ENCODE peak calls at places on chromosomes 7 and 10, in ten cellular contexts. K is lower lobe of right lung, W is heart right ventricle, V is psoas muscle, D is left ventricle myocardium inferior, T is fibroblast of lung, F is right lobe of liver, B is DND-41, P is left lung, L is IMR-90. O is an unnamed sample.

GRCh38 chr7:17786314-17786852 is 153.9 kb downstream of the SNX13 start:
- DNase-seq in K (no peak), W (no peak), V (no peak), D (no peak), T (no peak), F (no peak), B (no peak), P (no peak), L (no peak), O (no peak)

GRCh38 chr7:57412168-57412567 is 37.8 kb upstream of the ZNF716 start:
- DNase-seq in K (no peak), W (no peak), V (no peak), D (no peak), T (no peak), F (no peak), B (no peak), P (no peak), L (no peak), O (no peak)

GRCh38 chr10:44384601-44385422 is at the start of gene CXCL12:
- DNase-seq in K (no peak), W (peak; percentile 59), V (peak; percentile 66), D (peak; percentile 72), T (peak; percentile 55), F (peak; percentile 69), B (no peak), P (no peak), L (peak; percentile 44), O (peak; percentile 53)

GRCh38 chr7:70259497-70259896 is 661.2 kb downstream of the AUTS2 start:
- DNase-seq in K (no peak), W (no peak), V (peak; percentile 15), D (peak; percentile 15), T (peak; percentile 72), F (no peak), B (no peak), P (peak; percentile 43), L (no peak), O (no peak)

GRCh38 chr7:29381206-29382094 is 182.2 kb upstream of the PRR15 start:
- DNase-seq in K (no peak), W (no peak), V (no peak), D (no peak), T (no peak), F (no peak), B (no peak), P (no peak), L (no peak), O (no peak)

GRCh38 chr7:16630654-16631053 is 14.9 kb downstream of the ANKMY2 start:
- DNase-seq in K (no peak), W (no peak), V (no peak), D (no peak), T (no peak), F (no peak), B (no peak), P (no peak), L (no peak), O (no peak)

GRCh38 chr7:52260046-52260665 is 775.3 kb upstream of the POM121L12 start:
- DNase-seq in K (no peak), W (no peak), V (no peak), D (no peak), T (no peak), F (no peak), B (no peak), P (no peak), L (no peak), O (no peak)

GRCh38 chr10:119136084-119136483 is 29.4 kb downstream of the SFXN4 start:
- DNase-seq in K (no peak), W (no peak), V (no peak), D (no peak), T (no peak), F (no peak), B (no peak), P (no peak), L (peak; percentile 63), O (no peak)

GRCh38 chr7:50303082-50303893 is 1.2 kb upstream of the IKZF1 start:
- DNase-seq in K (no peak), W (no peak), V (no peak), D (no peak), T (no peak), F (no peak), B (no peak), P (no peak), L (no peak), O (peak; percentile 55)

GRCh38 chr10:11180228-11180627 is 162.6 kb downstream of the CELF2 start:
- DNase-seq in K (peak; percentile 69), W (no peak), V (no peak), D (no peak), T (no peak), F (no peak), B (peak; percentile 56), P (peak; percentile 71), L (no peak), O (peak; percentile 58)

GRCh38 chr7:55545496-55545895 is 26.8 kb downstream of the VOPP1 start:
- DNase-seq in K (no peak), W (peak; percentile 32), V (peak; percentile 31), D (no peak), T (peak; percentile 88), F (no peak), B (no peak), P (no peak), L (peak; percentile 82), O (no peak)

GRCh38 chr10:3538291-3538849 is 246.6 kb downstream of the KLF6 start:
- DNase-seq in K (no peak), W (no peak), V (no peak), D (no peak), T (peak; percentile 47), F (no peak), B (no peak), P (no peak), L (no peak), O (no peak)

DNA sequence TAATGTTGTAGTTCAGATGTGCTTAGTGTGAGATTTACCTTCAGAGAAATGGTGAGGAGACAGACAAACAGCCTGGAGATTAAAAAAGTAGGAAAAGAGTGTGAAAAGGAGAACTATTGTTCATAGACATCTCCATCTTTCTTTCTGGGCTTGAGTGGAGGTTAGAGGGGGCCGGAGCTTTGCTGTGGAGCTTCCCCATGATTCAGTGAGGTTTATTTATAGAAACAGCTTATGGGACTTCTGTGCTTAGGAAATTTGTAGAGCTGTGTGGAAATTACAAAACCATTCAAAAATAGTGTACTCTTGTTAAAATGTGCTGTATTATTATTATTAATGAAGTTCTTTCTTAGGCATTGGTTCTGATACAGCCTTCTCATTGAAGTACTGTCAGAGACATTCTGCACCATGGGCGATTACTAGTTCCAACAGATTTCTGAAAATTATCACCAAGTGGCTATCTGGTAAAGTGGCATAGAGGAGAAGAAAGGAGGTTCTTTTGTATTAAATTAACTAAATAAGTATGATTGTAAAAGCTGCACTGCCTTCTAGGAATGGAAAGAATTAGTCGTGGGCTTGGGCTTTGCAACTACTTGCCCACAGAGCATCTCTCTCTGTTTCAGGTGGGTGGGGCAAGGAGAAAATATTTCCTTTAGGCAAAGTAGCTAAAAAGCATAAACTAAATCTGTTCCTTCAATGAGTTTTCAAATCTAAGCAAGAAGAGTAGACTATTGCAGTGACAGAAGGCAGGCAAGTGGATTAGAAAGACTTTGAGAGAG is 8.7 kb upstream of the TCAF1 start:
- DNase-seq in K (no peak), W (no peak), V (no peak), D (no peak), T (no peak), F (no peak), B (no peak), P (no peak), L (peak; percentile 34), O (no peak)
- H3K36me3 ChIP-seq in K (no peaks in the 10 kb centered on the region), W (no peaks in the 10 kb centered on the region), V (no peaks in the 10 kb centered on the region), D (no peaks in the 10 kb centered on the region), T (no peaks in the 10 kb centered on the region), F (no peaks in the 10 kb centered on the region), B (no peaks in the 10 kb centered on the region), P (no peaks in the 10 kb centered on the region), L (no peaks in the 10 kb centered on the region), O (no peaks in the 10 kb centered on the region)

DNA sequence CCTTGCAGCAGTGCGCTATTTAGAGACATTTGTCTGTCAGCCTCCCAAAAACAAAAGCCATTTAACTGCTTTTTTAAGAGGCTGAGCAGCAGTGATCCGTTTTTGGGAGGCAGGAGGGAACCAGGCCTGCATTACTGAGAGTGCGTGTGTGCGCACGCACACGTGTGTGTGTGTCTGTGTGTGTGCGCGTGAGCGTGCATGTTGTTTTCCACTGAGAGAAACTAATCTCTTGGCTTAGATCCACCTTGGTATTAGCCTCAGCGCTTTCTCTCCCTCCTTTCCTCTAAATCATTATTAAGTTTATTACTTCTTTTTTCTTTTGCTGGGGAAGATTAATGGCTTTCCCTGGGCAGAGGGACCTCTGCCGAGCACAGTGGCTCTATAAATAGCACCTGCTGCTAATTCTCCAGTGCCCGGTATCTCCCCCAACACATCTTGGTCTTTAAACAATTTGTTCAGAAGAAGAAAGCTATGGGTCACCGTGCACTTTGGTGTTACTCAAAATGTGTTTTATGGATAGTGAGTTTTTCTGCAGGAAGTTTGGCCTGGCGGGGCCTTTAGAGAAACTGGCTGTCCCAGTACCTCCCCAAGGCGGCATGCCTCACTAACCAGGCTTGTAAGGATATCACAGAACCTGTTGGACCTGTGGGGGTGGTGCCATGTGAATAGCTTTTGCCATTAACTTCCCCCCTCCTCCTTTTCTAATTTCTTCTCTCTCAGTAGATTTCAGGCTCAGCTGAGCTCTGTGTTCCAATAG is 70.0 kb upstream of the RAB11FIP2 start:
- DNase-seq in K (no peak), W (no peak), V (no peak), D (no peak), T (no peak), F (no peak), B (no peak), P (no peak), L (no peak), O (no peak)
- H3K27ac ChIP-seq in K (no peak overlapping the region), W (no peak overlapping the region), V (no peak overlapping the region), D (no peak overlapping the region), T (no peak overlapping the region), F (no peak overlapping the region), B (no peak overlapping the region), P (no peak overlapping the region), L (no peak overlapping the region), O (no peak overlapping the region)

DNA sequence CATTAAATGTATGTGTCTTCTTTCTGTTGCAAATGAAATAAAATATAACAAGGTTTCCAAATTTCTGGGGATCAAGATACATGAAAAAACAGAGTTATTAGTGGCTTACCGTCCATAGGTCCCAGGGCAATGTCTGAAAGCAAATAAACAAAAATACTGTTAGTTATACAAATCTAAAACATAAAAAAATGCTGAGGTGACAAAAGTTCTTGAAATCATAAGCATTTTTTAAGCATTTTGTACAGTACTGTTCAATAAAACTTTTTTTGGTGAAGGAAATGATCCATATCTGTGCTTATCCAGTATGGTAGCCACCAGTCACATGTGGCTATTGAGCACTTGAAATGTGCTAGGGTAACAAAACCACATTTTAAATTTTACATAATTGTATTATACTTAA is 158.6 kb upstream of the TARP start:
- DNase-seq in K (no peak), W (no peak), V (no peak), D (no peak), T (no peak), F (no peak), B (no peak), P (no peak), L (no peak), O (no peak)
- H3K36me3 ChIP-seq in K (no peaks in the 10 kb centered on the region), W (no peaks in the 10 kb centered on the region), V (no peaks in the 10 kb centered on the region), D (no peaks in the 10 kb centered on the region), T (no peaks in the 10 kb centered on the region), F (no peaks in the 10 kb centered on the region), B (no peaks in the 10 kb centered on the region), P (no peaks in the 10 kb centered on the region), L (no peaks in the 10 kb centered on the region), O (no peaks in the 10 kb centered on the region)

DNA sequence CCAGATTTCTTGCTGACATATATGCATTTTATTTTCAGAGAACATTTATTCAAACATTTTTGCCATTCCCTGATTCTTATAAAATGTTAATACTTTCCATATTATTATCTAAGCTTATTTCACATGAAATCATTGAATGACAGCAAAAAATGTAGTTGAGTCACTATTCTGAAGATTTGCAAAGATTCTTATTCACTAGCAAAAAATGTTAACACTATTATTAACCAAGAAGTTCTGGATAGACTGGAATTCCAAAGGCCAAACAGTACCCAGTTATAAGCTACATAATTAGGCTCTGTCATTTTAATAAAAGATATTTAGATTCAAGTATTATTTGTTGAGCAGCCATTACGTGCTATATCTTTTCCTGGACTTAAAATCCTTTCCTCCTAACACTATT is 4.3 kb downstream of the GSTO2 start:
- DNase-seq in K (no peak), W (no peak), V (no peak), D (no peak), T (no peak), F (no peak), B (no peak), P (no peak), L (peak; percentile 62), O (no peak)
- H3K27ac ChIP-seq in K (no peak overlapping the region), W (no peak overlapping the region), V (no peak overlapping the region), D (no peak overlapping the region), T (peak overlapping the region; percentile 53), F (no peak overlapping the region), B (no peak overlapping the region), P (no peak overlapping the region), L (peak overlapping the region; percentile 17), O (no peak overlapping the region)